ENCODE peak calls at places on chromosomes 13 and 19, in six cellular contexts. One of them, this sample, is unnamed. For H3K4me1, the result is how much of the 10 kb centered on the place peaks cover.

GRCh38 chr13:74681891-74682290 is 547.7 kb upstream of the KLF12 start:
- DNase-seq in IMR-90: no peak
- DNase-seq in H1: no peak
- DNase-seq in neuronal stem cell: no peak
- DNase-seq in mesenchymal stem cell: no peak
- DNase-seq in trophoblast cell: no peak
- DNase-seq in this sample: no peak

GRCh38 chr13:73189365-73189764 is 130.6 kb downstream of the KLF5 start:
- DNase-seq in H1: no peak
- DNase-seq in mesenchymal stem cell: no peak
- DNase-seq in trophoblast cell: peak
- DNase-seq in neuronal stem cell: no peak
- DNase-seq in IMR-90: no peak
- DNase-seq in this sample: no peak

GRCh38 chr19:54882758-54883157 is 8.7 kb downstream of the FCAR start:
- DNase-seq in neuronal stem cell: no peak
- DNase-seq in trophoblast cell: no peak
- DNase-seq in H1: no peak
- DNase-seq in IMR-90: no peak
- DNase-seq in mesenchymal stem cell: no peak
- DNase-seq in this sample: no peak

GRCh38 chr19:49983645-49984229 is 22.8 kb upstream of the SIGLEC11 start:
- DNase-seq in mesenchymal stem cell: peak
- DNase-seq in IMR-90: peak
- DNase-seq in neuronal stem cell: peak
- DNase-seq in trophoblast cell: peak
- DNase-seq in H1: peak
- DNase-seq in this sample: peak

GRCh38 chr19:19145281-19145999 is 7.2 kb upstream of the TMEM161A start:
- DNase-seq in neuronal stem cell: no peak
- DNase-seq in IMR-90: no peak
- DNase-seq in H1: no peak
- DNase-seq in mesenchymal stem cell: no peak
- DNase-seq in trophoblast cell: no peak
- DNase-seq in this sample: no peak

GRCh38 chr19:49840736-49841249 is 10.2 kb upstream of the PTOV1 start:
- DNase-seq in neuronal stem cell: no peak
- DNase-seq in H1: no peak
- DNase-seq in IMR-90: no peak
- DNase-seq in mesenchymal stem cell: no peak
- DNase-seq in trophoblast cell: no peak
- DNase-seq in this sample: no peak

GRCh38 chr19:8158411-8159074 is 9.2 kb upstream of the FBN3 start:
- DNase-seq in IMR-90: peak
- DNase-seq in mesenchymal stem cell: peak
- DNase-seq in neuronal stem cell: peak
- DNase-seq in H1: no peak
- DNase-seq in trophoblast cell: peak
- DNase-seq in this sample: peak

GRCh38 chr13:37348916-37349653 is 243.6 kb upstream of the CSNK1A1L start:
- DNase-seq in H1: no peak
- DNase-seq in neuronal stem cell: no peak
- DNase-seq in trophoblast cell: no peak
- DNase-seq in mesenchymal stem cell: peak
- DNase-seq in IMR-90: peak
- DNase-seq in this sample: no peak

GRCh38 chr13:77521595-77522367 is 13.7 kb upstream of the SCEL start:
- DNase-seq in neuronal stem cell: no peak
- DNase-seq in mesenchymal stem cell: no peak
- DNase-seq in H1: no peak
- DNase-seq in trophoblast cell: peak
- DNase-seq in IMR-90: no peak
- DNase-seq in this sample: peak

GRCh38 chr19:11322269-11323024 is 17.0 kb downstream of the RAB3D start:
- DNase-seq in trophoblast cell: no peak
- DNase-seq in H1: no peak
- DNase-seq in mesenchymal stem cell: peak
- DNase-seq in IMR-90: peak
- DNase-seq in neuronal stem cell: no peak
- DNase-seq in this sample: no peak

GRCh38 chr19:18322759-18323460 is at the start of gene LSM4:
- DNase-seq in neuronal stem cell: peak
- DNase-seq in trophoblast cell: peak
- DNase-seq in IMR-90: peak
- DNase-seq in H1: peak
- DNase-seq in mesenchymal stem cell: peak
- DNase-seq in this sample: peak

GRCh38 chr13:99572131-99572530 is 70.9 kb downstream of the TM9SF2 start:
- DNase-seq in mesenchymal stem cell: no peak
- DNase-seq in H1: no peak
- DNase-seq in neuronal stem cell: no peak
- DNase-seq in trophoblast cell: peak
- DNase-seq in IMR-90: peak
- DNase-seq in this sample: no peak

GRCh38 chr19:8575467-8575997 is 1.7 kb downstream of the MYO1F start:
- DNase-seq in IMR-90: peak
- DNase-seq in mesenchymal stem cell: no peak
- DNase-seq in H1: no peak
- DNase-seq in neuronal stem cell: no peak
- DNase-seq in trophoblast cell: no peak
- DNase-seq in this sample: peak

GRCh38 chr19:46691104-46691503 is 25.8 kb downstream of the PRKD2 start:
- DNase-seq in mesenchymal stem cell: no peak
- DNase-seq in neuronal stem cell: no peak
- DNase-seq in IMR-90: no peak
- DNase-seq in trophoblast cell: no peak
- DNase-seq in H1: no peak
- DNase-seq in this sample: no peak

GRCh38 chr13:112776971-112777370 is 87.1 kb downstream of the ATP11A start:
- DNase-seq in mesenchymal stem cell: no peak
- DNase-seq in IMR-90: no peak
- DNase-seq in trophoblast cell: no peak
- DNase-seq in H1: no peak
- DNase-seq in neuronal stem cell: no peak
- DNase-seq in this sample: peak

GRCh38 chr19:47765522-47766358 is 12.8 kb upstream of the SELENOW start:
- DNase-seq in neuronal stem cell: no peak
- DNase-seq in IMR-90: peak
- DNase-seq in trophoblast cell: no peak
- DNase-seq in H1: peak
- DNase-seq in mesenchymal stem cell: peak
- DNase-seq in this sample: peak

DNA sequence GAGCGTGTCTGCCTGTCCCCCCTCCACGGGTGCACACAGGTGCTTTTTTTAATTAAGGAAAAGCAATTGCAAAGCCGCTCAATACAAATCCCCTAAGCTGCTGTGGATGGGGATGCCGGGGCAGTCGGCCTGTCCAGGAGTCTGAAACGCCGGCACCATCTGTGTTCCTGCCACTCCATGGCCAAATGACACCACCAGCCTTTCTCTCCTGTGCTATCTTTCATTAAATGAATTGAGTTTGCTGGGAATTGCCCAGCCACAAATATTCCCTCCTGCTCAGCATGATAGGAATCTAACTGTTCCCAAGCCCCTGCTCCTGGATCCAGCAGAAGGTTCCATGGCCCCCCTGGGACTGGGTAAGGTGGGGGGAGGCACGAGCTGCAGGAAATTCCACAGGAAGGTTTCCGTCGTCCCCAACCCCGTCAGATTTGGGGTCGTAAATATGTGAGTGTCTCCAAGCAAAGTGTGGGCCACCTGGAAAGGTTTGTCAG is 139.3 kb downstream of the KDM4B start:
- DNase-seq in H1: no peak
- DNase-seq in neuronal stem cell: no peak
- DNase-seq in IMR-90: no peak
- DNase-seq in trophoblast cell: no peak
- DNase-seq in mesenchymal stem cell: no peak
- DNase-seq in this sample: no peak
- H3K23ac ChIP-seq in H1: no peak
- H3K23ac ChIP-seq in neuronal stem cell: no peak
- H3K23ac ChIP-seq in IMR-90: no peak
- H3K23ac ChIP-seq in trophoblast cell: no peak
- H3K23ac ChIP-seq in mesenchymal stem cell: no peak
- H3K23ac ChIP-seq in this sample: no peak

DNA sequence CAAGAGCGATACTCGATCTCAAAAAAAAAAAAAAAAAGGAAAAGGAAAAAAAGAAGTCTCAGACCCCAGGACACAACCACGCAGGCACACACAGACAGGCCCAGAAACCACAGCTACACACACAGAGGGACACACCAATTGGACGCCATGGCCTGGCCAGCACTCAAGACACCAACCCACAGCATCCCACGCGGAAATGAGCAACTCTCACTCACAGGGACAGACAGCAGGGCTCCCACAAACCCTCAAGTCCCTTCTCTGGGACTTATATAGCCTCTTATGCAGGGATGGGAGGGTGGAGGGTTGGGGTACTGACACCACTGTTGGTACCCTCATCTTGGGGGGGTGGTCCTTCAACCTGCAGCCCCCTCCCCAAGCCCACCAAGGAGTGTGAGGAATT is 5.9 kb downstream of the NOTCH3 start:
- DNase-seq in mesenchymal stem cell: no peak
- DNase-seq in IMR-90: peak
- DNase-seq in H1: no peak
- DNase-seq in trophoblast cell: no peak
- DNase-seq in neuronal stem cell: no peak
- DNase-seq in this sample: no peak
- H2AFZ ChIP-seq in mesenchymal stem cell: no peak
- H2AFZ ChIP-seq in IMR-90: peak
- H2AFZ ChIP-seq in H1: no peak
- H2AFZ ChIP-seq in trophoblast cell: no peak
- H2AFZ ChIP-seq in neuronal stem cell: no peak
- H2AFZ ChIP-seq in this sample: no peak

GRCh38 chr19:38699027-38699346 is 45.3 kb downstream of the CAPN12 start:
- DNase-seq in mesenchymal stem cell: no peak
- DNase-seq in neuronal stem cell: no peak
- DNase-seq in trophoblast cell: no peak
- DNase-seq in H1: no peak
- DNase-seq in IMR-90: no peak
- DNase-seq in this sample: no peak
- H3K4me1 ChIP-seq in mesenchymal stem cell: half or more
- H3K4me1 ChIP-seq in neuronal stem cell: under half
- H3K4me1 ChIP-seq in trophoblast cell: under half
- H3K4me1 ChIP-seq in H1: under half
- H3K4me1 ChIP-seq in IMR-90: under half
- H3K4me1 ChIP-seq in this sample: under half

GRCh38 chr19:2270157-2270571 is 11.8 kb downstream of the PEAK3 start:
- DNase-seq in IMR-90: no peak
- DNase-seq in neuronal stem cell: no peak
- DNase-seq in trophoblast cell: no peak
- DNase-seq in H1: no peak
- DNase-seq in mesenchymal stem cell: no peak
- DNase-seq in this sample: no peak
- H3K23ac ChIP-seq in IMR-90: peak
- H3K23ac ChIP-seq in neuronal stem cell: peak
- H3K23ac ChIP-seq in trophoblast cell: no peak
- H3K23ac ChIP-seq in H1: no peak
- H3K23ac ChIP-seq in mesenchymal stem cell: peak
- H3K23ac ChIP-seq in this sample: no peak

DNA sequence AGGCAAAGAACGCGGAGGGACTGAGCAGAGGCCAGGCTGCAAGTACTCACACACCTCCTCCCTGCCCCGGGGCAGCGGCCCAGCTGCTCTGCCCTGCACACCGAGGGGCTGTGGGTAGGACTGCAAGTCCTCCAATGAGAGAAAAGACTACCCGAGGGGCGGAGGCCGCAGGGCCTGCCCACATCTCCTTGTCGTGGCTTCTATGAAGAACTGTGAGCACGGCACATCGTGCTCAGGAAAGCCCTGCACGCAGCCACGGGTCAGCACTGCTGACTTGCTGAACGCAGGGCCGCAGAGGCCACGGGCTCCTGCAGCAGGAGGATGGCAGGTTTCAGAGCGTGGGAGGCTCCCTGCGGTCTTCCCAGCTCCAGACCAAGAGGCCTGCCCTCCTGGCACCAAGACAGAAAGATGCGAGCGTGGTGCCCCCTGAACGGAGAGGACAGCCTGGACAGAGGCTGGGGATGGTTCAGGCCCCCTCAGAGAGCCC is 37.4 kb downstream of the CEBPG start:
- DNase-seq in neuronal stem cell: no peak
- DNase-seq in H1: no peak
- DNase-seq in IMR-90: no peak
- DNase-seq in mesenchymal stem cell: no peak
- DNase-seq in trophoblast cell: peak
- DNase-seq in this sample: no peak
- H2AFZ ChIP-seq in neuronal stem cell: no peak
- H2AFZ ChIP-seq in H1: no peak
- H2AFZ ChIP-seq in IMR-90: no peak
- H2AFZ ChIP-seq in mesenchymal stem cell: no peak
- H2AFZ ChIP-seq in trophoblast cell: no peak
- H2AFZ ChIP-seq in this sample: no peak

DNA sequence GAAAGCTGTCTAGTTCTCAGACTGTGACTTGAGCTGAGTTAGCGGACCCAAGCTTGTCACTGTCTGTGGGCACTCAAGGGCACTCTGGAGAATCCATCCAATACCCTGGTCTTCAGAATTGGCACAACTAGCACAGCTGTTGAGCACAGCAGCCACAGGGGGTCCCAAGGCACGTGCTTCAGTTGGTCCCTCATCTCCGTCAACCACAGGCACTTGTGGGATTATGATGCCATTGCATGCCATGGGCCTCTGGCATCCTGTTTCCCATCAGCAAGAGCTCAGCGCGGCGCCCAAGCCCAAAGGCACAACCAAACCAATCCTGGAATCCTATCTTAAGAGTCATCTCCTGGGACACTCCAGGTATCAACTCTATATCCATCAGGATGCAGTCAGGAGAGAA is 3.7 kb upstream of the B3GNT8 start:
- DNase-seq in neuronal stem cell: no peak
- DNase-seq in mesenchymal stem cell: no peak
- DNase-seq in trophoblast cell: no peak
- DNase-seq in IMR-90: no peak
- DNase-seq in H1: no peak
- DNase-seq in this sample: no peak
- H3K4me1 ChIP-seq in neuronal stem cell: under half
- H3K4me1 ChIP-seq in mesenchymal stem cell: under half
- H3K4me1 ChIP-seq in trophoblast cell: under half
- H3K4me1 ChIP-seq in IMR-90: under half
- H3K4me1 ChIP-seq in H1: under half
- H3K4me1 ChIP-seq in this sample: under half

This sample was measured in H9.